ENCODE peak calls at places on chromosomes 2 and 18, in four cellular contexts. Z is WTC11, D is K562, X is HepG2. N is an unnamed sample.
A peak's percentile ranks its signal among the peaks of the same experiment; 100 is the strongest.

GRCh38 chr2:71922091-71922490 is 225.6 kb downstream of the CYP26B1 start:
- DNase-seq in Z (no peak), D (no peak), X (no peak), N (no peak)

GRCh38 chr2:207692206-207693065 is 19.0 kb upstream of the CCNYL1 start:
- DNase-seq in Z (peak; percentile 55), D (peak; percentile 62), X (peak; percentile 58), N (peak; percentile 50)

GRCh38 chr2:45435316-45435715 is 175.8 kb downstream of the SRBD1 start:
- DNase-seq in Z (no peak), D (peak; percentile 29), X (no peak), N (no peak)

GRCh38 chr2:105518897-105519296 is 120.0 kb upstream of the FHL2 start:
- DNase-seq in Z (no peak), D (peak; percentile 48), X (peak; percentile 19), N (peak; percentile 37)

GRCh38 chr18:70044626-70045025 is 97.0 kb upstream of the CD226 start:
- DNase-seq in Z (no peak), D (no peak), X (no peak), N (peak; percentile 84)

GRCh38 chr2:222105046-222105445 is 193.8 kb downstream of the PAX3 start:
- DNase-seq in Z (no peak), D (no peak), X (no peak), N (no peak)

GRCh38 chr18:58796205-58796604 is 68.5 kb upstream of the ZNF532 start:
- DNase-seq in Z (no peak), D (no peak), X (no peak), N (no peak)

GRCh38 chr2:105237045-105237765 is 4.3 kb upstream of the GPR45 start:
- DNase-seq in Z (no peak), D (no peak), X (no peak), N (no peak)

GRCh38 chr2:72846171-72847095 is 20.6 kb upstream of the EXOC6B start:
- DNase-seq in Z (no peak), D (no peak), X (no peak), N (no peak)

GRCh38 chr18:48607049-48607984 is 68.5 kb downstream of the CTIF start:
- DNase-seq in Z (no peak), D (no peak), X (peak; percentile 9), N (no peak)

GRCh38 chr2:152350155-152350679 is 15.2 kb downstream of the FMNL2 start:
- DNase-seq in Z (no peak), D (no peak), X (peak; percentile 98), N (no peak)

GRCh38 chr2:128494640-128495321 is 176.1 kb upstream of the HS6ST1 start:
- DNase-seq in Z (no peak), D (no peak), X (no peak), N (no peak)

GRCh38 chr2:184743096-184743495 is 144.8 kb downstream of the ZNF804A start:
- DNase-seq in Z (no peak), D (no peak), X (no peak), N (no peak)

GRCh38 chr2:10269711-10270610 is 32.7 kb upstream of the HPCAL1 start:
- DNase-seq in Z (peak; percentile 5), D (no peak), X (no peak), N (no peak)

GRCh38 chr2:22694300-22694699 is 690.7 kb upstream of the KLHL29 start:
- DNase-seq in Z (no peak), D (no peak), X (no peak), N (no peak)

GRCh38 chr2:45138904-45139303 is 129.7 kb upstream of the SIX2 start:
- DNase-seq in Z (no peak), D (no peak), X (no peak), N (no peak)

GRCh38 chr2:7165736-7166135 is 248.5 kb downstream of the RNF144A start:
- DNase-seq in Z (no peak), D (no peak), X (no peak), N (no peak)

GRCh38 chr2:29223851-29224692 is 108.9 kb downstream of the CLIP4 start:
- DNase-seq in Z (no peak), D (peak; percentile 7), X (no peak), N (no peak)

GRCh38 chr18:74390900-74391299 is 66.2 kb downstream of the DIPK1C start:
- DNase-seq in Z (no peak), D (no peak), X (no peak), N (no peak)

GRCh38 chr2:240554767-240555493 is 2.9 kb downstream of the ANKMY1 start:
- DNase-seq in Z (no peak), D (no peak), X (no peak), N (no peak)

GRCh38 chr2:212021947-212022346 is 516.7 kb downstream of the ERBB4 start:
- DNase-seq in Z (no peak), D (no peak), X (peak; percentile 7), N (peak; percentile 32)

GRCh38 chr2:239677455-239678185 is 276.8 kb upstream of the HDAC4 start:
- DNase-seq in Z (no peak), D (no peak), X (no peak), N (no peak)

GRCh38 chr2:71510196-71510807 is 56.9 kb downstream of the DYSF start:
- DNase-seq in Z (peak; percentile 89), D (peak; percentile 74), X (peak; percentile 42), N (peak; percentile 91)

GRCh38 chr2:88180594-88181240 is 10.6 kb downstream of the THNSL2 start:
- DNase-seq in Z (no peak), D (no peak), X (no peak), N (peak; percentile 45)

GRCh38 chr2:235946590-235946989 is 221.6 kb downstream of the GBX2 start:
- DNase-seq in Z (no peak), D (no peak), X (no peak), N (no peak)

GRCh38 chr2:221741496-221742211 is 169.6 kb upstream of the EPHA4 start:
- DNase-seq in Z (no peak), D (no peak), X (no peak), N (no peak)

GRCh38 chr2:61816480-61817355 is 37.1 kb downstream of the FAM161A start:
- DNase-seq in Z (no peak), D (no peak), X (no peak), N (no peak)

GRCh38 chr2:127134833-127135830 is 28.2 kb upstream of the BIN1 start:
- DNase-seq in Z (no peak), D (peak; percentile 9), X (no peak), N (no peak)

GRCh38 chr2:128359841-128360240 is 41.2 kb upstream of the HS6ST1 start:
- DNase-seq in Z (no peak), D (no peak), X (no peak), N (no peak)

GRCh38 chr2:223580951-223581350 is 21.2 kb downstream of the SCG2 start:
- DNase-seq in Z (no peak), D (no peak), X (no peak), N (peak; percentile 43)

GRCh38 chr2:240179941-240180666 is 39.6 kb upstream of the OTOS start:
- DNase-seq in Z (no peak), D (no peak), X (no peak), N (no peak)

GRCh38 chr2:15069149-15069548 is 436.6 kb downstream of the LRATD1 start:
- DNase-seq in Z (no peak), D (no peak), X (no peak), N (no peak)

GRCh38 chr18:76974345-76974744 is 152.0 kb downstream of the ZNF236 start:
- DNase-seq in Z (no peak), D (no peak), X (no peak), N (no peak)

GRCh38 chr18:944440-944839 is 39.8 kb downstream of the ADCYAP1 start:
- DNase-seq in Z (no peak), D (no peak), X (no peak), N (no peak)
- TF ChIP-seq HMGXB4 in Z (no peak), D (no peak), X (no peak), N (no peak)

GRCh38 chr2:42977236-42978174 is 185.1 kb upstream of the HAAO start:
- DNase-seq in Z (no peak), D (no peak), X (no peak), N (no peak)
- TF ChIP-seq ESRRA in Z (no peak), D (no peak), X (no peak), N (no peak)

GRCh38 chr2:161414015-161414384 is 2.1 kb upstream of the TBR1 start:
- DNase-seq in Z (no peak), D (peak; percentile 26), X (no peak), N (peak; percentile 7)

GRCh38 chr2:161416294-161416632 is at the start of gene TBR1:
- DNase-seq in Z (no peak), D (no peak), X (no peak), N (no peak)

GRCh38 chr2:161415467-161416293 is 417 bp upstream of the TBR1 start:
- DNase-seq in Z (no peak), D (no peak), X (peak; percentile 10), N (no peak)

GRCh38 chr2:161415041-161415440 is 1.1 kb upstream of the TBR1 start:
- DNase-seq in Z (peak; percentile 31), D (no peak), X (no peak), N (no peak)

GRCh38 chr2:161414385-161415040 is 1.6 kb upstream of the TBR1 start:
- DNase-seq in Z (peak; percentile 69), D (peak; percentile 60), X (peak; percentile 23), N (peak; percentile 47)
- TF ChIP-seq HMGXB4 in Z (peak; percentile 67), D (no peak), X (peak; percentile 41), N (no peak)

DNA sequence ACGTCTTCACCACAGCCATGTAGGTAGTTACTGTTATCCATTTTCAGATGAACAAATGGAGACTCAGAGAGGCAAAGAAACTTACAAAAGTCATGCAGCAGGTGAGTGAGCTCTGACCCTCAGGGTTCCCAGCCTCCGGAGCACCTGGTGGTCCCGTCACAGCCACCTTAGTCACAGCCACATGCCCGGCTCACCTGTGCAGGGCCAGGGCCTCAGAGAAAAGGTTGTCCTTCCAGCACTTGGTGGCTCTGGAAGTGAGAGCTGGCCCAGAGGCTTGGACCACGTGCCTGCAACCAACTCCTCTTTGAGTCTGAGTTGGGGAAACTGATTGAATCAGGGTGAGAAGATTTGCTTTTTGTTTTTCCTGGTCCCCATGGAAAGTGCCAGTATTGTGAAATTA is 189.3 kb downstream of the GLI2 start:
- DNase-seq in Z (no peak), D (no peak), X (no peak), N (no peak)
- TF ChIP-seq ESRRA in Z (no peak), D (no peak), X (no peak), N (no peak)

DNA sequence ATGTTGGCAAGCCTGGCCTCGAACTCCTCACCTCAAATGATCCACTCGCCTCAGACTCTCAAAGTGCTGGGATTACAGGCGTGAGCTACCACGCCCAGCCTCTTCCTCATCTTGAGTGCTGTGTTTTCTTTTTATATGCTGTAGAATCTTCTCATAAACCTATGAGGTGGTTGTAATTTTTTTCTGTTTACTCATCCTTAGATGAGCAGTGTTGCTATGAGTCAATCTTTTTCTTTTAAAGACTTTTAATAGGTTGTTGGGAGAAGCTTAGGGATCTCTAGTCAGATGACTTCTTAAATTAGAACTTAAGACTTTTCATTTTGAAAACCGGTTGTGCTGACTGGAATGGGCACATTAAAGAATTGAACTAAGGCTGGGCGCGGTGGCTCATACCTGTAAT is 8.7 kb upstream of the AAK1 start:
- DNase-seq in Z (no peak), D (no peak), X (no peak), N (peak; percentile 52)
- TF ChIP-seq HMGXB4 in Z (no peak), D (no peak), X (no peak), N (no peak)

GRCh38 chr2:226223704-226224103 is 575.9 kb downstream of the IRS1 start:
- DNase-seq in Z (no peak), D (no peak), X (no peak), N (no peak)
- TF ChIP-seq ESRRA in Z (no peak), D (no peak), X (no peak), N (no peak)